ENCODE peak calls at places on chromosomes 6 and 20, in five cellular contexts. One of them, this sample, is unnamed.

GRCh38 chr20:5090191-5090590 is 29.6 kb downstream of the PCNA start:
- DNase-seq in H1: no peak
- DNase-seq in HepG2: no peak
- DNase-seq in GM12878: no peak
- DNase-seq in NT2/D1: no peak
- DNase-seq in this sample: no peak

GRCh38 chr20:13141541-13141940 is 79.5 kb upstream of the ISM1 start:
- DNase-seq in HepG2: no peak
- DNase-seq in NT2/D1: no peak
- DNase-seq in H1: no peak
- DNase-seq in GM12878: no peak
- DNase-seq in this sample: no peak

GRCh38 chr6:39543117-39543516 is 182.1 kb downstream of the KIF6 start:
- DNase-seq in NT2/D1: no peak
- DNase-seq in HepG2: no peak
- DNase-seq in H1: no peak
- DNase-seq in GM12878: no peak
- DNase-seq in this sample: no peak

GRCh38 chr6:49522710-49523593 is 23.2 kb downstream of the GLYATL3 start:
- DNase-seq in HepG2: peak
- DNase-seq in NT2/D1: no peak
- DNase-seq in GM12878: no peak
- DNase-seq in H1: no peak
- DNase-seq in this sample: no peak

GRCh38 chr6:145070791-145071190 is 664.5 kb downstream of the EPM2A start:
- DNase-seq in HepG2: no peak
- DNase-seq in GM12878: no peak
- DNase-seq in H1: no peak
- DNase-seq in NT2/D1: no peak
- DNase-seq in this sample: no peak

GRCh38 chr6:136958168-136958567 is 36.1 kb downstream of the SLC35D3 start:
- DNase-seq in HepG2: no peak
- DNase-seq in H1: no peak
- DNase-seq in GM12878: no peak
- DNase-seq in NT2/D1: no peak
- DNase-seq in this sample: no peak

GRCh38 chr6:71279321-71279720 is 9.3 kb upstream of the OGFRL1 start:
- DNase-seq in H1: no peak
- DNase-seq in NT2/D1: no peak
- DNase-seq in GM12878: no peak
- DNase-seq in HepG2: no peak
- DNase-seq in this sample: no peak

GRCh38 chr6:72861935-72862432 is 240.1 kb downstream of the KCNQ5 start:
- DNase-seq in GM12878: peak
- DNase-seq in HepG2: no peak
- DNase-seq in NT2/D1: no peak
- DNase-seq in H1: no peak
- DNase-seq in this sample: no peak

GRCh38 chr6:84522135-84522535 is 242.3 kb downstream of the TBX18 start:
- DNase-seq in H1: no peak
- DNase-seq in GM12878: no peak
- DNase-seq in NT2/D1: no peak
- DNase-seq in HepG2: no peak
- DNase-seq in this sample: no peak

GRCh38 chr20:51400051-51400926 is 142.2 kb downstream of the NFATC2 start:
- DNase-seq in H1: no peak
- DNase-seq in GM12878: peak
- DNase-seq in NT2/D1: no peak
- DNase-seq in HepG2: no peak
- DNase-seq in this sample: no peak

GRCh38 chr6:28726569-28727309 is 197.0 kb downstream of the TRIM27 start:
- DNase-seq in HepG2: no peak
- DNase-seq in NT2/D1: no peak
- DNase-seq in H1: no peak
- DNase-seq in GM12878: no peak
- DNase-seq in this sample: no peak

GRCh38 chr20:63568170-63568981 is 5.7 kb downstream of the HELZ2 start:
- DNase-seq in GM12878: no peak
- DNase-seq in NT2/D1: no peak
- DNase-seq in HepG2: no peak
- DNase-seq in H1: no peak
- DNase-seq in this sample: no peak

GRCh38 chr6:136967874-136968752 is 46.0 kb downstream of the SLC35D3 start:
- DNase-seq in HepG2: peak
- DNase-seq in GM12878: peak
- DNase-seq in NT2/D1: no peak
- DNase-seq in H1: peak
- DNase-seq in this sample: peak

GRCh38 chr20:54194724-54195438 is 13.0 kb upstream of the PFDN4 start:
- DNase-seq in GM12878: no peak
- DNase-seq in HepG2: peak
- DNase-seq in NT2/D1: no peak
- DNase-seq in H1: no peak
- DNase-seq in this sample: no peak

GRCh38 chr6:133681880-133682279 is 207.0 kb upstream of the TCF21 start:
- DNase-seq in NT2/D1: peak
- DNase-seq in H1: peak
- DNase-seq in GM12878: no peak
- DNase-seq in HepG2: no peak
- DNase-seq in this sample: no peak

GRCh38 chr20:58293453-58293852 is 16.1 kb upstream of the RAB22A start:
- DNase-seq in HepG2: peak
- DNase-seq in GM12878: no peak
- DNase-seq in H1: no peak
- DNase-seq in NT2/D1: no peak
- DNase-seq in this sample: peak

GRCh38 chr6:33197431-33198048 is 2.9 kb downstream of the RXRB start:
- DNase-seq in HepG2: peak
- DNase-seq in GM12878: no peak
- DNase-seq in H1: no peak
- DNase-seq in NT2/D1: no peak
- DNase-seq in this sample: peak
- TF ChIP-seq SUZ12 in HepG2: no peak
- TF ChIP-seq SUZ12 in GM12878: no peak
- TF ChIP-seq SUZ12 in H1: no peak
- TF ChIP-seq SUZ12 in NT2/D1: no peak
- TF ChIP-seq SUZ12 in this sample: no peak

GRCh38 chr6:115554060-115554459 is 506.6 kb downstream of the FRK start:
- DNase-seq in GM12878: no peak
- DNase-seq in H1: no peak
- DNase-seq in NT2/D1: peak
- DNase-seq in HepG2: no peak
- DNase-seq in this sample: no peak

GRCh38 chr6:115551510-115551909 is 509.2 kb downstream of the FRK start:
- DNase-seq in GM12878: no peak
- DNase-seq in HepG2: no peak
- DNase-seq in H1: no peak
- DNase-seq in NT2/D1: no peak
- DNase-seq in this sample: no peak
- TF ChIP-seq SUZ12 in GM12878: no peak
- TF ChIP-seq SUZ12 in HepG2: no peak
- TF ChIP-seq SUZ12 in H1: no peak
- TF ChIP-seq SUZ12 in NT2/D1: no peak
- TF ChIP-seq SUZ12 in this sample: no peak

GRCh38 chr6:68054776-68055175 is 580.3 kb upstream of the ADGRB3 start:
- DNase-seq in H1: no peak
- DNase-seq in GM12878: no peak
- DNase-seq in HepG2: no peak
- DNase-seq in NT2/D1: no peak
- DNase-seq in this sample: no peak
- TF ChIP-seq SUZ12 in H1: no peak
- TF ChIP-seq SUZ12 in GM12878: no peak
- TF ChIP-seq SUZ12 in HepG2: no peak
- TF ChIP-seq SUZ12 in NT2/D1: no peak
- TF ChIP-seq SUZ12 in this sample: no peak

GRCh38 chr6:2038096-2038495 is 207.3 kb downstream of the GMDS start:
- DNase-seq in GM12878: no peak
- DNase-seq in NT2/D1: no peak
- DNase-seq in HepG2: no peak
- DNase-seq in H1: no peak
- DNase-seq in this sample: no peak
- TF ChIP-seq SUZ12 in GM12878: no peak
- TF ChIP-seq SUZ12 in NT2/D1: no peak
- TF ChIP-seq SUZ12 in HepG2: no peak
- TF ChIP-seq SUZ12 in H1: no peak
- TF ChIP-seq SUZ12 in this sample: no peak

GRCh38 chr6:26214826-26215199 is 127.6 kb downstream of the HFE start:
- DNase-seq in H1: no peak
- DNase-seq in NT2/D1: no peak
- DNase-seq in GM12878: no peak
- DNase-seq in HepG2: no peak
- DNase-seq in this sample: no peak

GRCh38 chr6:26216886-26217713 is 129.9 kb downstream of the HFE start:
- DNase-seq in NT2/D1: no peak
- DNase-seq in HepG2: peak
- DNase-seq in GM12878: no peak
- DNase-seq in H1: no peak
- DNase-seq in this sample: no peak

GRCh38 chr6:26216015-26216885 is 129.0 kb downstream of the HFE start:
- DNase-seq in NT2/D1: no peak
- DNase-seq in H1: no peak
- DNase-seq in HepG2: peak
- DNase-seq in GM12878: peak
- DNase-seq in this sample: no peak

GRCh38 chr6:26213334-26214075 is 126.3 kb downstream of the HFE start:
- DNase-seq in H1: no peak
- DNase-seq in GM12878: no peak
- DNase-seq in NT2/D1: no peak
- DNase-seq in HepG2: no peak
- DNase-seq in this sample: no peak

DNA sequence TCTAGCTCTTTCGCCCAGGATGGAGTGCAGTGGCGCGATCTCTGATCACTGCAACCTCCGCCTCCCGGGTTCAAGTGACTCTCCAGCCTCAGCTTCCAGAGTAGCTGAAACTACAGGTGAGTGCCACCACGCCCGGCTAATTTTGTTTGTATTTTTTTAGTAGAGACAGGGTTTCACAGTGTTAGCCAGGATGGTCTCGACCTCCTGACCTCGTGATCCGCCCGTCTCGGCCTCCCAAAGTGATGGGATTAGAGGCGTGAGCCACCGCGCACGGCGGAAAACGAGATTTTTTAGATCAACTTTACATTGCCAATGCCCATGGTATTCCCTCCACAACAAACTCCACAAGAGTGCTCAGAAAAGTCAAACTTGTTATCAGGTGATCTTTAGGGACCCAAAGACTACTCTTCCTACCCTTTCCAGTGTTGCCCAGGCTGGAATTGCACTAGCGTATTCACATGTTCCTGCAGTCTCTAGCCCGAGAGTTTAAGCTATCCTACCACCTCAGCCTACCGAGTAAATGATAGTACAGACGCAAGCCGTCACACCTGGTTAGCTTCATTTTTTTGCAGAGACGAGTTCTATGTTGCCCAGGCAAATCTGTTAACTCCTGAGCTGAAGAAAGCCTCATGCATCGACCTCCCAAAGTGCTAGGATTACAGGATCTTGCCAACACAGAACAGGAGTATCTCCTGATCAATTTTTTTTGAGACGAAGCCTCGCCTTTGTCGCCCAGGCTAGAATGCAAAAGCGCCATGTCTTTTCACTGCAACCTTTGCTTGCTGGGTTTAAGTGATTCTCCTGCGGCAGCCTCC is 128.2 kb downstream of the HFE start:
- DNase-seq in HepG2: peak
- DNase-seq in NT2/D1: no peak
- DNase-seq in GM12878: no peak
- DNase-seq in H1: no peak
- DNase-seq in this sample: no peak
- TF ChIP-seq SUZ12 in HepG2: no peak
- TF ChIP-seq SUZ12 in NT2/D1: no peak
- TF ChIP-seq SUZ12 in GM12878: no peak
- TF ChIP-seq SUZ12 in H1: no peak
- TF ChIP-seq SUZ12 in this sample: no peak

DNA sequence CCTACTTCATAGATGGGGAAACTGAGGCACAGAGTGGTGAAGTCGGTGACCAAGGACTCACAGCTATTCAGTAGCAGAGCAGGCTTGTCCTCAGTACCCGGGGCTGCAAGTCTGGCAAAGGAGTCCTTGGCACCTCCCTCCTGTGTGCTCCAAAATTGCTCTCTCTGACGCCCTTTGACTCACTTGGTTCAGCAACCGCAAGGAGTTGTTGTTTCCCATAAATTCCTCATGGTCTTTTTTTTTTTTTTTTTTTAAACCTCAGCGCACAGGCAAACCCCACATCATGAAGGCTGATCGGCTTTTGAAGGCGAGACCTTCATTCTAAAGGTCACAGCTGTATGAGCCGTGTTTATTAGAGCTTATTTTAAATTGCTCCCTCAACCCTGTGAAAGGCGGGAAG is 143.2 kb downstream of the CEBPB start:
- DNase-seq in H1: no peak
- DNase-seq in GM12878: no peak
- DNase-seq in HepG2: no peak
- DNase-seq in NT2/D1: no peak
- DNase-seq in this sample: no peak
- TF ChIP-seq SUZ12 in H1: no peak
- TF ChIP-seq SUZ12 in GM12878: no peak
- TF ChIP-seq SUZ12 in HepG2: no peak
- TF ChIP-seq SUZ12 in NT2/D1: no peak
- TF ChIP-seq SUZ12 in this sample: no peak

GRCh38 chr6:13924146-13924948 is 405 bp upstream of the RNF182 start:
- DNase-seq in NT2/D1: no peak
- DNase-seq in GM12878: no peak
- DNase-seq in H1: no peak
- DNase-seq in HepG2: no peak
- DNase-seq in this sample: peak
- TF ChIP-seq SUZ12 in NT2/D1: no peak
- TF ChIP-seq SUZ12 in GM12878: peak
- TF ChIP-seq SUZ12 in H1: peak
- TF ChIP-seq SUZ12 in HepG2: no peak
- TF ChIP-seq SUZ12 in this sample: no peak

GRCh38 chr6:169933251-169933821 is 181.9 kb downstream of the ERMARD start:
- DNase-seq in GM12878: no peak
- DNase-seq in HepG2: no peak
- DNase-seq in H1: no peak
- DNase-seq in NT2/D1: no peak
- DNase-seq in this sample: no peak

GRCh38 chr6:169932491-169932890 is 181.1 kb downstream of the ERMARD start:
- DNase-seq in NT2/D1: no peak
- DNase-seq in GM12878: no peak
- DNase-seq in H1: no peak
- DNase-seq in HepG2: no peak
- DNase-seq in this sample: no peak

GRCh38 chr6:169935348-169935718 is 183.9 kb downstream of the ERMARD start:
- DNase-seq in NT2/D1: no peak
- DNase-seq in HepG2: no peak
- DNase-seq in GM12878: no peak
- DNase-seq in H1: no peak
- DNase-seq in this sample: no peak

GRCh38 chr6:169934699-169935347 is 183.4 kb downstream of the ERMARD start:
- DNase-seq in HepG2: no peak
- DNase-seq in GM12878: no peak
- DNase-seq in NT2/D1: no peak
- DNase-seq in H1: no peak
- DNase-seq in this sample: no peak

GRCh38 chr6:169933839-169934698 is 182.6 kb downstream of the ERMARD start:
- DNase-seq in H1: no peak
- DNase-seq in HepG2: no peak
- DNase-seq in NT2/D1: no peak
- DNase-seq in GM12878: no peak
- DNase-seq in this sample: no peak
- TF ChIP-seq SUZ12 in H1: no peak
- TF ChIP-seq SUZ12 in HepG2: no peak
- TF ChIP-seq SUZ12 in NT2/D1: no peak
- TF ChIP-seq SUZ12 in GM12878: no peak
- TF ChIP-seq SUZ12 in this sample: no peak

This sample was measured in HEK293T.